ENCODE peak calls at places on chromosome 1, in four cellular contexts. N, U, L and K are unnamed samples.

GRCh38 chr1:61013189-61013952 is 69.0 kb upstream of the NFIA start:
- DNase-seq in N (no peak), U (no peak), L (no peak), K (no peak)

GRCh38 chr1:37605806-37606474 is 10.2 kb upstream of the GNL2 start:
- DNase-seq in U (no peak), L (peak; percentile 3), N (no peak), K (no peak)

GRCh38 chr1:93779540-93780121 is 98.0 kb upstream of the BCAR3 start:
- DNase-seq in U (no peak), L (peak; percentile 69), N (no peak), K (no peak)

GRCh38 chr1:42955311-42956063 is 3.2 kb downstream of the SLC2A1 start:
- DNase-seq in U (no peak), L (no peak), N (no peak), K (no peak)

GRCh38 chr1:247548847-247549246 is at the start of gene GCSAML:
- DNase-seq in U (no peak), N (no peak), L (no peak), K (no peak)

GRCh38 chr1:108049083-108049819 is 84.3 kb upstream of the VAV3 start:
- DNase-seq in N (no peak), L (peak; percentile 32), U (no peak), K (no peak)

GRCh38 chr1:62728963-62729362 is 40.8 kb upstream of the DOCK7 start:
- DNase-seq in U (no peak), L (no peak), N (no peak), K (no peak)

GRCh38 chr1:62508187-62508758 is 71.4 kb downstream of the USP1 start:
- DNase-seq in U (no peak), N (no peak), L (peak; percentile 59), K (peak; percentile 22)

GRCh38 chr1:109869141-109869540 is 41.5 kb upstream of the CSF1 start:
- DNase-seq in N (no peak), U (no peak), L (no peak), K (no peak)

GRCh38 chr1:88001460-88001859 is 672.8 kb downstream of the LMO4 start:
- DNase-seq in N (no peak), U (no peak), L (no peak), K (no peak)

GRCh38 chr1:193656841-193657240 is 470.4 kb upstream of the B3GALT2 start:
- DNase-seq in L (no peak), N (no peak), U (no peak), K (no peak)

GRCh38 chr1:167043752-167044488 is 46.3 kb downstream of the GPA33 start:
- DNase-seq in N (peak; percentile 66), L (no peak), U (no peak), K (no peak)

GRCh38 chr1:234975122-234975940 is 153.3 kb downstream of the TOMM20 start:
- DNase-seq in L (peak; percentile 99), N (no peak), U (no peak), K (no peak)

GRCh38 chr1:207820568-207821463 is 69.0 kb downstream of the CD46 start:
- DNase-seq in L (no peak), U (no peak), N (no peak), K (no peak)
- H3K4me3 ChIP-seq in L (no peak overlapping the region), U (peak overlapping the region; percentile 92), N (peak overlapping the region; percentile 70), K (peak overlapping the region; percentile 73)

DNA sequence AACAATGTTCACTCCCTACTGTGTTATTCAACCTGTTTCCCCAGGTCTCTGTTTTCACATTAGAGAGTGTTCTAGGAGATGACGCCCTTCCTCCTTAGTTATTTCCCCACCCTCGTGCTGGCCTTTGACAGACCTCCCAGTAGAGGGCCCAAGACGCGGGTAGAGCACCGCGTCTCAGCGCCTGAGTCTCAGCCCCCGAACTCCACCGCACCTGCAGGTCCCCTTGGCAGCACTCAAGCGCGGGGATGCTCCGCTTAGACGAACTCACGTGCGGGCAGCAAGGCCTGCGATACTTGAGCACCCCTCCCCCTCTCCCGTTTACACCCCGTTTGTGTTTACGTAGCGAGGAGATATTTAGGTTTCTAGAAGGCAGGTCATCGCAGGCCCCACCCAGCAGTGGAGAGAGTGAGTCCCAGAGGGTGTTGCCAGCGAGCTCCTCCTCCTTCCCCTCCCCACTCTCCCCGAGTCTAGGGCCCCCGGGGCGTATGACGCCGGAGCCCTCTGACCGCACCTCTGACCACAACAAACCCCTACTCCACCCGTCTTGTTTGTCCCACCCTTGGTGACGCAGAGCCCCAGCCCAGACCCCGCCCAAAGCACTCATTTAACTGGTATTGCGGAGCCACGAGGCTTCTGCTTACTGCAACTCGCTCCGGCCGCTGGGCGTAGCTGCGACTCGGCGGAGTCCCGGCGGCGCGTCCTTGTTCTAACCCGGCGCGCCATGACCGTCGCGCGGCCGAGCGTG is at the start of gene CD55:
- DNase-seq in N (peak; percentile 99), L (peak; percentile 95), U (peak; percentile 97), K (peak; percentile 98)
- TF ChIP-seq CTCF in N (peak; percentile 36), L (peak; percentile 41), U (peak; percentile 30), K (no peak)

GRCh38 chr1:205226868-205227583 is 720 bp upstream of the TMCC2 start:
- DNase-seq in L (peak; percentile 56), N (no peak), U (no peak), K (no peak)

GRCh38 chr1:205227584-205228006 is at the start of gene TMCC2:
- DNase-seq in N (peak; percentile 78), U (peak; percentile 70), L (peak; percentile 68), K (peak; percentile 44)

GRCh38 chr1:205225901-205226765 is 1.6 kb upstream of the TMCC2 start:
- DNase-seq in L (no peak), N (no peak), U (no peak), K (no peak)

GRCh38 chr1:205229399-205229861 is 1.7 kb downstream of the TMCC2 start:
- DNase-seq in U (peak; percentile 87), N (peak; percentile 62), L (no peak), K (peak; percentile 42)

DNA sequence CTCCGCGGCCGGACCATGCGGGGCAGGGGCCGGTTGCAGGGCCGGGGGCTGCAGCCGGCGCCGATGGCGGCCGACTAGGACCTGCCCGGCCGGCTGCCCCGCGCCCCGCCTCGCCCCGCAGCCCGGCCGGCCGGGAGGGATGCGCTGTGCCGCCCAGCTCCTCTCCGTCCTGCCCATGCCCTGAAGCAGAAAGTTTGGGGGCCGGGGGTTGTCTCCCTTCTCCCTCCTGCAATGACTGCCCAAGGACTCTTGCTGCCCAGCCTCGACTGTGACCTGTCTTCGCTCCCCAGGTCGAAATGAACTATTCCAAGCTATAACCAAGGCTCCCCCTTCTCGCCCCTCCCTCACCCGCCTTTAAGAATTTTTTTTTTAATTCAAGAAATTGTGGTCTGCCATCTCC is 306 bp downstream of the TMCC2 start:
- DNase-seq in L (no peak), U (no peak), N (no peak), K (no peak)
- H3K4me3 ChIP-seq in L (peak overlapping the region; percentile 67), U (peak overlapping the region; percentile 55), N (peak overlapping the region; percentile 70), K (peak overlapping the region; percentile 48)

GRCh38 chr1:50418600-50419109 is 4.6 kb downstream of the DMRTA2 start:
- DNase-seq in U (no peak), L (no peak), N (no peak), K (no peak)

GRCh38 chr1:50420283-50420682 is 3.0 kb downstream of the DMRTA2 start:
- DNase-seq in N (no peak), U (no peak), L (no peak), K (no peak)

GRCh38 chr1:50419907-50420248 is 3.4 kb downstream of the DMRTA2 start:
- DNase-seq in L (no peak), N (no peak), U (no peak), K (no peak)

GRCh38 chr1:50417946-50418599 is 5.2 kb downstream of the DMRTA2 start:
- DNase-seq in U (no peak), N (no peak), L (no peak), K (no peak)

DNA sequence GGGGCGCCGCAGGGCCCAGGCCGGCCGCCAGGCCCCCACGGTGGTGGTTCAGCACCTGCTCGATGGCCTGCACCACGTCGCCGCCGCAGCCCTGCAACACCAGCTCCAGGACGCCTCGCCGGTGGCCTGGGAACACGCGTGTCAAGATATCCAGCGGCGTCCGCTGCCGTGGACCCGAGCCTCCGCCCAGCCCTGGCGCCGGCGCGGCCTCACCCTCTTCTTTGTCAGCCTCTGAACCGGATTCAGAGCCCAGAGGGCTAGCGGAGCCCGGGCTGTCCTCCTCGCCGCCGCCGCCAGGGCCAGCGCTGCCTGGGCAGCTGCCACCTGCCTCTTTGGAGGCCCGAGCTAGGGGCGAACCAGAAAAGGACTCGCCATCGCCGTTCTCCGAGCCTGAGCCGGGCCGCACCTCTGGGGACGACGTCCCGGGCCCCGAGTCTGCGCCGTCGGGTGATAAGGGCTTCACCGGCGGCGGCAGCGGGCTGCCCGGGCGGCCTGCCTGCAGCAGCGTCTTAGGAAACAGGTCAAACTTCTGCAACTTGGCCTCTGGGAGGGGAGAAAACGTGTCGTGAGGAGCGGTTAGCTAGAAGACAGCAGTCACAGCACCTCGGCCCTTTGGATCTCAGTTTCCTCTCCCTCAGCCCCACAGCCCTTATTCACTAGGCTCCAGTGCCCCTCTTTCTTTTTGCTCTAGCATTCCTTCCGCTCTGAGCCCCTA is 3.9 kb downstream of the DMRTA2 start:
- DNase-seq in L (no peak), U (no peak), N (no peak), K (no peak)
- TF ChIP-seq CTCF in L (peak; percentile 28), U (no peak), N (no peak), K (no peak)

DNA sequence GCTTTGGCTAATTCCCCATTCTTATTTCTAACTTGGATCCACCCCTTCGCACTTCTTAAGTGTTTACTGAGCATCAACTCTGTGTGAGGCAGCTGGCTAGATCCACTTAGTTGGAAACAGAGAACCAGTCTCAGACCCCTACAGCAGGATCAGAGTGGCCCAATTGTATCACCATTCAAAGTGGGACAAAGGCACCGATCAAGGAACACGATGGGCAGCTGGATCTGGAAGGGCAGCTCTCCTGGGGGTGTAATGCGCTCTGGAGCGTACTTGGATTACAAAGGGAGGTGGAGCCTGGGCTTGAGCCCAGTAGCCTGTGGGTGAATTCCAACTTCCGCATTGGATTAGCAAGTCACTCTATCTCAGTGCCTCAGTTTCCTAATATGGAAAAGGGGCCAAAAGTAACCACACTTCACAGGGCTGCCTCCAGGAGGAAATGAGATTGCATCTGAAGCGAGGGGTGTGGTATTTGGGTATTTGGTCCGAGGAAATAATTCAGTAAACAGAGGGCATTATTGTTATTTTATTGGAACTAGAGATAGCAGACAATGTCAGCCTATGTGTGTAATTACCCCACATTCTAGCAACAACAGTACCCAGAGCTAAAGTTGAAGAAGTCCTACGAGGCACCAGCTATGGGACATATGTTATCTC is 11.9 kb downstream of the ECE1 start:
- DNase-seq in N (no peak), U (no peak), L (peak; percentile 59), K (no peak)
- H3K4me3 ChIP-seq in N (no peak overlapping the region), U (peak overlapping the region; percentile 38), L (no peak overlapping the region), K (no peak overlapping the region)

GRCh38 chr1:14113841-14114567 is 414.0 kb downstream of the PRDM2 start:
- DNase-seq in N (no peak), L (no peak), U (no peak), K (no peak)
- TF ChIP-seq CTCF in N (no peak), L (no peak), U (no peak), K (peak; percentile 68)

GRCh38 chr1:225474439-225474985 is 46.7 kb upstream of the LBR start:
- DNase-seq in U (no peak), L (no peak), N (no peak), K (no peak)

GRCh38 chr1:225476100-225476511 is 48.3 kb upstream of the LBR start:
- DNase-seq in U (no peak), L (no peak), N (no peak), K (no peak)

GRCh38 chr1:225477296-225477911 is 49.6 kb upstream of the LBR start:
- DNase-seq in N (no peak), L (no peak), U (no peak), K (no peak)

GRCh38 chr1:225476538-225476988 is 48.7 kb upstream of the LBR start:
- DNase-seq in L (no peak), U (no peak), N (no peak), K (no peak)

GRCh38 chr1:225474986-225475820 is 47.4 kb upstream of the LBR start:
- DNase-seq in U (peak; percentile 26), N (peak; percentile 66), L (peak; percentile 39), K (no peak)
- H3K4me3 ChIP-seq in U (peak overlapping the region; percentile 39), N (no peak overlapping the region), L (peak overlapping the region; percentile 24), K (no peak overlapping the region)